ENCODE peak calls at places on chromosomes 6 and 20, in nine cellular contexts. H is AG04450; N is GM03348; A is NCI-H82; Y is NCI-H226; U is T-helper 2 cell; W is HCEC 1CT; C is M059J; E is CD8-positive, alpha-beta T cell. P is an unnamed sample.

GRCh38 chr20:10352934-10353866 is 80.8 kb downstream of the MKKS start:
- DNase-seq in H (no peak), N (no peak), A (no peak), Y (no peak), U (no peak), W (peak; percentile 30), C (peak; percentile 61), E (no peak), P (no peak)

GRCh38 chr6:49570474-49571079 is 20.1 kb downstream of the C6orf141 start:
- DNase-seq in H (no peak), N (no peak), A (peak; percentile 32), Y (no peak), U (no peak), W (peak; percentile 67), C (peak; percentile 68), E (no peak), P (no peak)

GRCh38 chr6:149405823-149406765 is 6.0 kb downstream of the SUMO4 start:
- DNase-seq in H (no peak), N (peak; percentile 33), A (no peak), Y (no peak), U (no peak), W (peak; percentile 52), C (no peak), E (no peak), P (no peak)

GRCh38 chr20:4729265-4729664 is 7.6 kb downstream of the PRND start:
- DNase-seq in H (no peak), N (no peak), A (no peak), Y (no peak), U (no peak), W (no peak), C (no peak), E (no peak), P (no peak)

GRCh38 chr6:110814488-110815259 is 595 bp downstream of the CDK19 start:
- DNase-seq in H (no peak), N (peak; percentile 84), A (peak; percentile 64), Y (peak; percentile 5), U (peak; percentile 30), W (peak; percentile 44), C (peak; percentile 57), E (peak; percentile 68), P (no peak)

GRCh38 chr20:33674294-33675126 is at the start of gene NECAB3:
- DNase-seq in H (no peak), N (peak; percentile 95), A (peak; percentile 84), Y (peak; percentile 45), U (peak; percentile 44), W (peak; percentile 73), C (peak; percentile 79), E (peak; percentile 74), P (peak; percentile 92)

GRCh38 chr6:146813554-146813953 is 214.8 kb downstream of the ADGB start:
- DNase-seq in H (no peak), N (peak; percentile 37), A (no peak), Y (peak; percentile 56), U (no peak), W (peak; percentile 25), C (peak; percentile 34), E (no peak), P (no peak)

GRCh38 chr6:106112446-106112845 is 26.3 kb downstream of the PRDM1 start:
- DNase-seq in H (no peak), N (no peak), A (no peak), Y (no peak), U (no peak), W (no peak), C (peak; percentile 50), E (no peak), P (no peak)

GRCh38 chr6:163180874-163181541 is 233.5 kb upstream of the QKI start:
- DNase-seq in H (no peak), N (peak; percentile 61), A (peak; percentile 61), Y (peak; percentile 35), U (no peak), W (peak; percentile 1), C (peak; percentile 65), E (no peak), P (no peak)

GRCh38 chr6:5337573-5337972 is 76.3 kb downstream of the FARS2 start:
- DNase-seq in H (no peak), N (peak; percentile 41), A (no peak), Y (no peak), U (no peak), W (no peak), C (peak; percentile 44), E (no peak), P (no peak)

GRCh38 chr6:47131773-47132172 is 89.6 kb upstream of the ADGRF1 start:
- DNase-seq in H (no peak), N (no peak), A (no peak), Y (no peak), U (no peak), W (no peak), C (no peak), E (no peak), P (no peak)

GRCh38 chr20:23926941-23927872 is 47.7 kb upstream of the CST5 start:
- DNase-seq in H (no peak), N (peak; percentile 30), A (no peak), Y (no peak), U (peak; percentile 29), W (no peak), C (no peak), E (no peak), P (no peak)

GRCh38 chr6:2432258-2432657 is 186.9 kb upstream of the GMDS start:
- DNase-seq in H (peak; percentile 78), N (peak; percentile 84), A (no peak), Y (peak; percentile 83), U (no peak), W (peak; percentile 85), C (peak; percentile 96), E (no peak), P (no peak)

GRCh38 chr6:100202417-100203194 is 208.6 kb upstream of the MCHR2 start:
- DNase-seq in H (peak; percentile 77), N (peak; percentile 81), A (no peak), Y (peak; percentile 91), U (no peak), W (peak; percentile 96), C (peak; percentile 99), E (no peak), P (no peak)

GRCh38 chr6:149026530-149026942 is 279.7 kb downstream of the UST start:
- DNase-seq in H (peak; percentile 92), N (peak; percentile 58), A (peak; percentile 74), Y (peak; percentile 61), U (no peak), W (peak; percentile 94), C (peak; percentile 92), E (no peak), P (no peak)

GRCh38 chr6:64083261-64083660 is 447.7 kb downstream of the PHF3 start:
- DNase-seq in H (no peak), N (no peak), A (no peak), Y (no peak), U (no peak), W (no peak), C (no peak), E (no peak), P (no peak)

GRCh38 chr20:20561841-20562240 is 150.6 kb downstream of the RALGAPA2 start:
- DNase-seq in H (no peak), N (no peak), A (no peak), Y (no peak), U (no peak), W (no peak), C (no peak), E (no peak), P (no peak)

GRCh38 chr6:31826793-31827285 is 699 bp upstream of the HSPA1B start:
- DNase-seq in H (no peak), N (peak; percentile 89), A (peak; percentile 83), Y (peak; percentile 83), U (peak; percentile 51), W (peak; percentile 87), C (peak; percentile 93), E (peak; percentile 63), P (peak; percentile 97)

GRCh38 chr6:81204741-81205140 is 547.7 kb downstream of the TENT5A start:
- DNase-seq in H (no peak), N (peak; percentile 23), A (no peak), Y (no peak), U (no peak), W (peak; percentile 20), C (peak; percentile 80), E (no peak), P (no peak)

P was measured in kidney.